ENCODE peak calls at places on chromosomes 13 and 19, in nine cellular contexts. P, B, M, K, A, C, U, W and G are unnamed samples.

GRCh38 chr13:95480131-95480545 is 72.4 kb upstream of the CLDN10 start:
- DNase-seq in P (no peak), B (no peak), M (peak), K (peak), A (no peak), C (no peak), U (no peak), W (no peak), G (no peak)

GRCh38 chr13:99796175-99796819 is 175.3 kb downstream of the ZIC5 start:
- DNase-seq in P (no peak), B (peak), M (no peak), K (peak), A (no peak), C (no peak), U (peak), W (no peak), G (peak)

GRCh38 chr19:6528544-6529121 is 2.2 kb upstream of the TNFSF9 start:
- DNase-seq in P (peak), B (peak), M (peak), K (no peak), A (peak), C (peak), U (no peak), W (peak), G (no peak)

GRCh38 chr19:21586341-21587116 is 81.1 kb downstream of the ZNF429 start:
- DNase-seq in P (no peak), B (no peak), M (no peak), K (no peak), A (peak), C (no peak), U (no peak), W (peak), G (no peak)

GRCh38 chr13:51620165-51620983 is 36.1 kb downstream of the WDFY2 start:
- DNase-seq in P (peak), B (no peak), M (no peak), K (no peak), A (no peak), C (no peak), U (no peak), W (peak), G (no peak)

GRCh38 chr13:87878706-87879105 is 207.5 kb downstream of the SLITRK5 start:
- DNase-seq in P (no peak), B (no peak), M (no peak), K (no peak), A (no peak), C (no peak), U (no peak), W (no peak), G (no peak)

GRCh38 chr13:102877285-102877684 is 31.5 kb downstream of the ERCC5 start:
- DNase-seq in P (no peak), B (no peak), M (no peak), K (no peak), A (no peak), C (no peak), U (peak), W (peak), G (no peak)

GRCh38 chr19:47228937-47229673 is 1.9 kb downstream of the BBC3 start:
- DNase-seq in P (peak), B (peak), M (peak), K (no peak), A (no peak), C (no peak), U (peak), W (no peak), G (no peak)

GRCh38 chr13:100710176-100710575 is 35.6 kb upstream of the TMTC4 start:
- DNase-seq in P (no peak), B (no peak), M (no peak), K (no peak), A (no peak), C (no peak), U (no peak), W (no peak), G (no peak)

GRCh38 chr19:290539-291521 is at the start of gene PLPP2:
- DNase-seq in P (peak), B (peak), M (no peak), K (peak), A (no peak), C (peak), U (no peak), W (no peak), G (peak)

GRCh38 chr13:36533806-36534205 is 101.5 kb downstream of the CCNA1 start:
- DNase-seq in P (no peak), B (no peak), M (no peak), K (no peak), A (no peak), C (no peak), U (no peak), W (no peak), G (no peak)

GRCh38 chr19:47272448-47273312 is 2.0 kb upstream of the INAFM1 start:
- DNase-seq in P (peak), B (no peak), M (peak), K (peak), A (no peak), C (peak), U (no peak), W (peak), G (no peak)

GRCh38 chr19:18499055-18499775 is 22.7 kb downstream of the ELL start:
- DNase-seq in P (no peak), B (no peak), M (no peak), K (no peak), A (no peak), C (no peak), U (no peak), W (no peak), G (no peak)

GRCh38 chr19:29662604-29663404 is 2.5 kb upstream of the PLEKHF1 start:
- DNase-seq in P (peak), B (peak), M (peak), K (no peak), A (peak), C (peak), U (peak), W (peak), G (peak)

GRCh38 chr19:48965806-48966540 is 864 bp downstream of the FTL start:
- DNase-seq in P (peak), B (peak), M (peak), K (peak), A (peak), C (peak), U (peak), W (peak), G (no peak)

GRCh38 chr19:27935669-27936068 is 1277.3 kb downstream of the UQCRFS1 start:
- DNase-seq in P (no peak), B (no peak), M (no peak), K (no peak), A (no peak), C (no peak), U (no peak), W (no peak), G (no peak)

GRCh38 chr19:6894313-6894712 is 6.9 kb downstream of the ADGRE1 start:
- DNase-seq in P (no peak), B (no peak), M (no peak), K (no peak), A (no peak), C (no peak), U (no peak), W (no peak), G (no peak)

GRCh38 chr19:31301306-31301980 is 47.8 kb downstream of the TSHZ3 start:
- DNase-seq in P (no peak), B (no peak), M (peak), K (no peak), A (peak), C (no peak), U (no peak), W (no peak), G (no peak)

GRCh38 chr19:16076958-16077611 is 790 bp downstream of the TPM4 start:
- DNase-seq in P (peak), B (no peak), M (peak), K (no peak), A (peak), C (peak), U (no peak), W (peak), G (no peak)
- TF ChIP-seq POLR2A in P (no peak), B (no peak), M (no peak), K (peak), A (no peak), C (no peak), U (no peak), W (no peak), G (peak)

GRCh38 chr19:40420451-40420765 is 5.4 kb downstream of the SERTAD1 start:
- DNase-seq in P (no peak), B (no peak), M (no peak), K (no peak), A (no peak), C (no peak), U (no peak), W (no peak), G (no peak)

GRCh38 chr19:40420766-40421467 is 4.9 kb downstream of the SERTAD1 start:
- DNase-seq in P (peak), B (peak), M (peak), K (no peak), A (peak), C (peak), U (peak), W (peak), G (peak)

GRCh38 chr19:40419780-40420179 is 6.0 kb downstream of the SERTAD1 start:
- DNase-seq in P (no peak), B (no peak), M (no peak), K (no peak), A (no peak), C (no peak), U (no peak), W (no peak), G (no peak)

GRCh38 chr19:40422428-40423226 is 3.2 kb downstream of the SERTAD1 start:
- DNase-seq in P (no peak), B (no peak), M (no peak), K (no peak), A (peak), C (peak), U (no peak), W (no peak), G (no peak)

GRCh38 chr19:40421468-40421778 is 4.4 kb downstream of the SERTAD1 start:
- DNase-seq in P (no peak), B (no peak), M (no peak), K (no peak), A (no peak), C (no peak), U (no peak), W (no peak), G (no peak)
- TF ChIP-seq POLR2A in P (no peak), B (no peak), M (no peak), K (no peak), A (no peak), C (no peak), U (peak), W (no peak), G (no peak)

DNA sequence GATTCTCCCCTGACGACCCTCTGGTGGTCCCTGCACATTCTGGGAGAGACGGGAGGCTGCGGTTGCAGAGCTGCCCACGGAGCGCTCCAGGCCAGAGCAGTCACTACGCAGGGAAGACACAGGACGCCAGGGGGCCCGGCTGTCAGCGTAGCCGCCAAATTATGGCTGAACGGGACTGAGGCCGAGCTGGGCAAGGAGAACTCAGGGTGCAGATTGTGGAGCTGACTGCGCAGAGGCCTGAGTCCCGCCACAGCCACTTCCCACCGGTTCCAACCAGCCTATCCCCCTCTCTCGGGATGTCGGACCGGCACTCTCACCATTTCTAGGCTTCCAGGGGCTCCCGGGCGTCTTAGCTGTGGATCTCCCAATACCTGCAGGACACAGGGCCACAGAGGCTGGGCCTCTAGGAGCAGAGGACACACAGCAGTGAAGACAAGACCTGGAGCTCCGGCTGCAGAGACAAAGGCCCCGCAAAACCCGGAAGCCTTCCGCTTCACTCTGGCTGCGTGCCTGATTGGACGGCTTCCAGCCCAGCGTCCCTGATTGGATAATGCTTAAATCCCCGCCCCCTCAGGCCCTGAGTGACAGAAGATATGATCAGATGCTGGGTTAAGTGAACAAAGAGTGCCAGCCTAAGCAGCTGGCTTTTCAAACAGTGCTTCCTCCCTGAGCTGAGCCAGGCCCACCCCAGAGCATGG is at the start of gene ZNF737:
- DNase-seq in P (peak), B (peak), M (peak), K (peak), A (peak), C (peak), U (peak), W (peak), G (peak)
- TF ChIP-seq POLR2A in P (peak), B (no peak), M (peak), K (peak), A (peak), C (no peak), U (no peak), W (peak), G (no peak)

DNA sequence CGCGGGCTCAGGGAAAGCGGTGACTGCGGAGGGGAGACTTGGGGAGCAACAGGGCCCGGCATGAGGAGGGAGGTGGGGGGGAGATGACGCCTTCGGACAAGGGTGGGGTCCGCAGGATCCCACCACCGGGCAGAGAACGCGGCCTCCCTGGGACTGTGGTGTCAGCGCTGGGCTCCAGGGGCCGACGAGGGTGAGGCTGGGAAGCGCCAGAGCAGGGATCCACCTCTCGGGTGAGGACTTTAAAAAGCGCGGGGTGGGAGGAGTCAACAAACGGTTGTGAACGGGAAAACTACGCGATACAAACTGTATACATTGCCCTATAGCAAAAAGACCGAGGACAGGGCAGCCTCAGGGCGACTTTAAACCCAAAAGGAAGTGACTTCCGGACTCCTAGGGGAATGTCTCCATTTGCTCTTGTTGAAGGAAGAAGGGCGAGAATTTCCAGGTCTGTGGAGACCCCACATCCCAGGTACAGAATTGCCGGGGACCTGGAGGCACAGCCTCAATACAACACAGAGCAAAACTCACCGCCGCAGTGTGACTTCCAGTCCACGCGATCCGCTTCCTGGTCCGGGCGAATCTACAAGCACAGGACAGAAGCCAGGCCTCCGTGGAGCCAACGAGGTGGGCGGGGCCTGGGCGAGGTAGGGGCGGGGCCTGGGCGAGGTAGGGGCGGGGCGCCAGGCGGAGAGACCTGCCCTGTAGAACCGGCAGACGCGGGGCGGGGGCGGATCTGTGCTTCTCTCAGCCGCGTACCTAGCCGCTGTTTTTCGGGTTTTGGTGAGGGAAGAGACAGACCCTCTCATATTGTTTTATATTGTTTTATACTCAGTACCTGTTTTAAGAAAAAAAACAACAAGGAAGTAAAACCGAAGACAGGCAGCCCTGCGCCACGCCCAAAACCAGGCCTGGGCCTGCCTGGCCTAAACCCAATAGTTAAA is at the start of gene ZNF888:
- DNase-seq in P (peak), B (no peak), M (peak), K (peak), A (peak), C (peak), U (peak), W (peak), G (peak)
- TF ChIP-seq POLR2A in P (peak), B (no peak), M (peak), K (peak), A (peak), C (no peak), U (peak), W (no peak), G (peak)

GRCh38 chr19:41879670-41880328 is 2.7 kb downstream of the CD79A start:
- DNase-seq in P (no peak), B (no peak), M (no peak), K (no peak), A (no peak), C (no peak), U (no peak), W (no peak), G (no peak)

GRCh38 chr19:41880329-41880708 is 2.7 kb upstream of the ARHGEF1 start:
- DNase-seq in P (no peak), B (no peak), M (no peak), K (no peak), A (no peak), C (no peak), U (no peak), W (no peak), G (no peak)

GRCh38 chr19:41883821-41884733 is 1.1 kb downstream of the ARHGEF1 start:
- DNase-seq in P (peak), B (peak), M (peak), K (peak), A (peak), C (peak), U (peak), W (peak), G (peak)

GRCh38 chr19:41883463-41883820 is 458 bp downstream of the ARHGEF1 start:
- DNase-seq in P (no peak), B (no peak), M (no peak), K (no peak), A (no peak), C (no peak), U (no peak), W (no peak), G (no peak)

DNA sequence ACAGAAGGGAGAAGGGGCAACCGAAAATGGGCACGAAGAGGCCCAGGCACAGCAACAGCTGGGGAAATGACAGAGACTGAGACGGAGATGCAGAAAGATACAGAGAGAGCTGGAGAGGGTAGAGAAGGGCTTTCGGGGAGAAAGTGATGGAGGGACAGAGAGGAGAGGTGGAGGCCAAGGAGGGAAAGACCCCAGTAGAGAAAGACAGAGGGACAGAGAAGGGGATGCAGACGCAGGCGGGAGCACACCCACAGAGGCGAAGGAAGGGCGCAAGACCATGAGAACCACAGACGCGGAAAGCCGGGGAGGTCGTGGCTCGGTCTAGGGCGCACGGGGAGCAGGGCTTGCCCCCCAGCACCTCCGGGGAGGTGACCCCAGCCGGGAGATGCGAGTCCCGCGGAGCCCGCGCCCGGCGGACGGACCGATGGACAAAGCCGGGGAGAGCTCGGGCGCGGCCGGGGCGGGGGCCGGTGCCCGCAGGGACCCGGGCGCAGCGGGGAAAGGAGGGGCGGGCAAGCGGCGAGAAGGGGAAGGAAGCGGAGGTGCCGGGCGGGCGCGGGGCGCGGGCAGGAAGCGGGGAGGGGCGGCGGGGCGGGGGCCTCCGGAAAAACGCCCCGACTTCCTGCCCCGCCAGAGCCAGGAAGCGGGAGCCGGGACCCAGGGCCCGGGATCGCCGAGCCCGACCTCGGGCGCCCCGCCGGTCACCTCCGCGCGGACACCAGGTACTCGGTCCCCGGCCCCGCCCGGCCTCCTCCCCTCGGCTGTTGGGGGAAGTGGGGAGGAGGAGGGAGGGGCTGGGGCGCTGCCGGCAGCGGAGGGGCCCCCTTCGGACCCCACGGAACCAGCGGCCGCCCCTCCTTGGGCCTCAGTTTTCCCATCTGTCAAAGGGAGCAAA is at the start of gene ARHGEF1:
- DNase-seq in P (peak), B (no peak), M (peak), K (no peak), A (peak), C (peak), U (no peak), W (peak), G (peak)
- TF ChIP-seq POLR2A in P (peak), B (peak), M (no peak), K (no peak), A (peak), C (peak), U (no peak), W (peak), G (no peak)

GRCh38 chr13:77026783-77027621 is at the start of gene FBXL3:
- DNase-seq in P (peak), B (peak), M (peak), K (peak), A (peak), C (peak), U (peak), W (peak), G (peak)
- TF ChIP-seq POLR2A in P (peak), B (peak), M (peak), K (peak), A (peak), C (peak), U (peak), W (peak), G (peak)

DNA sequence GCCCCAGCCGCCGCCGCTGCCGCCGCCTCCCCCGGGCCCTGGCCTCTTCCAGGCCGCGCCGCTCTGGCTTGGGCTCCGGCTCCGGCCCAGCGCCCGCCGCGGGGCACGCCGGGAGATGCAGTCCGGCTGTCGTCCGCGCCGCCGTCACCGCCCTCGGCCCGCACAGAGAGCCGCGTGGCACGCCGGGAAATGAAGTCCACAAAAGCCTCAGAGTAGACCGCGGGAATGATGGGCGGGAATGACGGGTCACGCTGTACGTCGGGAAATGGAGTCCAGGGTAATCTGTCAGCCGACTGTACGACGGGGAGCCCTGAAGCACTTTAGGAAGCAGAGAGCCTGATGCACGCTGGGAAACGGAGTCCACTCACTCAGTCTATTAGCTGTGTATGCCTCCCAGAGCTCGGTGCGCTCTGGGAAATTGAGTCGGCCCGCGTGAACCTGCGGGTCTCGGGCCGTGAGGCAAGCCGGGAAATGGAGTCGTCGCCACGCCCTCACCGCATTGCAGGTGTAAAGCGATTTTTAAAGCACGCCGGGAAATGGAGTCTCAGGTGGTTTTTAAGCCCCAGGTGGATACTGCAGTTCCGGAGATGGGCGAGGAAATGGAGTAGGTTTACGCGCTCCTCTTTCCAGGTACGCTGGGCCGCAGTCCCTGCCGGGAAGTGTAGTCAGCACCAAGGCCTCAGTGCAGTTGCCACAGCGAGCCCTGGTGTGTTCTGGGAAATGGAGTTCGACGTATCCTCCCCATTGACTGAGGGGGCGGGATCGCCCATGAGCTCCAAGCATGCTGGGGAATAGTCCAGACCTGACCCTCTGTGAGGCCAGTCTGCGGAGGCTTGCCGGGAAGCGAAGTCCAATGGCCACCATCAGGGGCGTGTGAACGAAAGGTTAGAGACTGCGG is at the start of gene GSK3A:
- DNase-seq in P (peak), B (peak), M (peak), K (peak), A (peak), C (peak), U (peak), W (peak), G (peak)
- TF ChIP-seq POLR2A in P (peak), B (peak), M (peak), K (peak), A (peak), C (no peak), U (peak), W (peak), G (peak)

GRCh38 chr13:75762066-75762937 is 126.2 kb downstream of the LMO7 start:
- DNase-seq in P (no peak), B (peak), M (no peak), K (no peak), A (no peak), C (no peak), U (peak), W (no peak), G (no peak)
- TF ChIP-seq POLR2A in P (no peak), B (no peak), M (no peak), K (peak), A (no peak), C (no peak), U (no peak), W (no peak), G (no peak)